ENCODE peak calls at places on chromosomes 1 and 21, in five cellular contexts. J is spleen, U is uterus, L is adrenal gland, F is endodermal cell. M is an unnamed sample.

GRCh38 chr1:43835141-43836021 is 98.2 kb upstream of the ARTN start:
- DNase-seq in J (no peak), U (peak; percentile 39), L (no peak), F (no peak), M (no peak)

GRCh38 chr1:43414634-43415223 is 25.0 kb downstream of the SZT2 start:
- DNase-seq in J (no peak), U (peak; percentile 53), L (peak; percentile 55), F (peak; percentile 92), M (peak; percentile 51)

GRCh38 chr1:77605246-77606026 is 77.0 kb downstream of the ZZZ3 start:
- DNase-seq in J (no peak), U (peak; percentile 18), L (peak; percentile 53), F (no peak), M (no peak)

GRCh38 chr1:74766579-74766978 is 33.6 kb downstream of the TYW3 start:
- DNase-seq in J (no peak), U (no peak), L (no peak), F (no peak), M (no peak)

GRCh38 chr21:42446531-42446930 is 42.8 kb downstream of the UBASH3A start:
- DNase-seq in J (peak; percentile 35), U (no peak), L (no peak), F (no peak), M (no peak)

GRCh38 chr1:232970508-232970907 is 20.1 kb downstream of the NTPCR start:
- DNase-seq in J (no peak), U (no peak), L (no peak), F (no peak), M (no peak)

GRCh38 chr21:46245213-46245915 is 16.8 kb upstream of the LSS start:
- DNase-seq in J (no peak), U (no peak), L (no peak), F (no peak), M (no peak)

GRCh38 chr1:97827887-97828286 is 92.9 kb downstream of the DPYD start:
- DNase-seq in J (no peak), U (no peak), L (no peak), F (no peak), M (no peak)

GRCh38 chr1:93675272-93675671 is 6.4 kb downstream of the BCAR3 start:
- DNase-seq in J (no peak), U (no peak), L (no peak), F (no peak), M (no peak)

GRCh38 chr1:40699787-40700186 is 8.3 kb downstream of the NFYC start:
- DNase-seq in J (no peak), U (no peak), L (no peak), F (no peak), M (no peak)

GRCh38 chr1:94872771-94873495 is 52.8 kb downstream of the SLC44A3 start:
- DNase-seq in J (no peak), U (no peak), L (no peak), F (no peak), M (no peak)

GRCh38 chr1:221510793-221511503 is 230.9 kb downstream of the DUSP10 start:
- DNase-seq in J (no peak), U (no peak), L (no peak), F (peak; percentile 55), M (no peak)

GRCh38 chr1:6585841-6586240 is 6.0 kb downstream of the ZBTB48 start:
- DNase-seq in J (no peak), U (no peak), L (no peak), F (no peak), M (no peak)

GRCh38 chr1:84141177-84142003 is 2.7 kb upstream of the PRKACB start:
- DNase-seq in J (no peak), U (no peak), L (no peak), F (no peak), M (no peak)

GRCh38 chr1:205074084-205074483 is 10.2 kb downstream of the TMEM81 start:
- DNase-seq in J (no peak), U (no peak), L (no peak), F (no peak), M (no peak)

GRCh38 chr1:44119525-44119924 is 904 bp downstream of the KLF17 start:
- DNase-seq in J (no peak), U (no peak), L (no peak), F (peak; percentile 59), M (no peak)

GRCh38 chr1:88276158-88276557 is 407.9 kb upstream of the PKN2 start:
- DNase-seq in J (no peak), U (no peak), L (no peak), F (no peak), M (no peak)

GRCh38 chr1:154869351-154870116 is 547 bp downstream of the KCNN3 start:
- DNase-seq in J (no peak), U (peak; percentile 77), L (no peak), F (peak; percentile 57), M (no peak)

GRCh38 chr1:169877800-169878491 is 15.8 kb downstream of the SCYL3 start:
- DNase-seq in J (no peak), U (no peak), L (no peak), F (no peak), M (no peak)

GRCh38 chr1:80444171-80444570 is 1356.6 kb upstream of the ADGRL2 start:
- DNase-seq in J (no peak), U (no peak), L (no peak), F (no peak), M (no peak)

GRCh38 chr1:155261401-155261887 is 716 bp downstream of the SCAMP3 start:
- DNase-seq in J (no peak), U (no peak), L (no peak), F (no peak), M (no peak)

GRCh38 chr1:8118031-8118451 is 91.9 kb upstream of the ERRFI1 start:
- DNase-seq in J (no peak), U (no peak), L (no peak), F (peak; percentile 77), M (no peak)

GRCh38 chr21:19010996-19011395 is 607.4 kb upstream of the TMPRSS15 start:
- DNase-seq in J (no peak), U (no peak), L (no peak), F (no peak), M (no peak)

GRCh38 chr1:14017531-14017961 is 317.6 kb downstream of the PRDM2 start:
- DNase-seq in J (no peak), U (no peak), L (no peak), F (no peak), M (no peak)

GRCh38 chr1:218164930-218165686 is 120.0 kb upstream of the RRP15 start:
- DNase-seq in J (peak; percentile 65), U (no peak), L (peak; percentile 16), F (peak; percentile 84), M (peak; percentile 6)

GRCh38 chr1:74083128-74083527 is 114.8 kb downstream of the LRRIQ3 start:
- DNase-seq in J (no peak), U (no peak), L (no peak), F (no peak), M (no peak)

GRCh38 chr1:8077120-8077573 is 51.0 kb upstream of the ERRFI1 start:
- DNase-seq in J (no peak), U (peak; percentile 57), L (peak; percentile 49), F (peak; percentile 65), M (peak; percentile 48)

GRCh38 chr1:100928128-100928527 is 32.2 kb downstream of the SLC30A7 start:
- DNase-seq in J (no peak), U (no peak), L (no peak), F (peak; percentile 65), M (no peak)

GRCh38 chr1:247357781-247358211 is 26.1 kb upstream of the ZNF496 start:
- DNase-seq in J (no peak), U (peak; percentile 54), L (no peak), F (peak; percentile 58), M (no peak)

GRCh38 chr1:214448536-214448935 is 102.9 kb downstream of the PTPN14 start:
- DNase-seq in J (no peak), U (no peak), L (no peak), F (no peak), M (no peak)

DNA sequence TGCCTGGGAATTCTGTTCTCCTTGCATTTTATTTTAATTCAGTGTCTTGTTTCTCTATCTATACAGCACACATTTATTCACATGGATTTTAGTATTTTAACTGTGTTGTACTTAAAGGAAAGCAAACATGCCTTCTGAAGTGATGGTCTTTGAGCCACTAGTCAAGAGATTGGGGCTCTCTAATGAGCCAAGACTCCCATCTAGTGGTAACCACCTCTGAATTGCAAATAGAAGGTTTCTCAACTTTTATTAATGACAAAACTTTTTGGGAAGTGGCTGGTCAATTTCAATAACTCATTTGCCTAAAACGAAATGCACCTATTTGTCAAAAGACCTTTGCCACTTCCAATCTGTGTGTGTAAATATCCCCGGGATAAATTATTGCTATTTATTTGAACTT is 199.6 kb downstream of the LTN1 start:
- DNase-seq in J (no peak), U (no peak), L (no peak), F (no peak), M (no peak)
- H3K27ac ChIP-seq in J (no peak overlapping the region), U (no peak overlapping the region), L (no peak overlapping the region), F (no peak overlapping the region), M (no peak overlapping the region)

DNA sequence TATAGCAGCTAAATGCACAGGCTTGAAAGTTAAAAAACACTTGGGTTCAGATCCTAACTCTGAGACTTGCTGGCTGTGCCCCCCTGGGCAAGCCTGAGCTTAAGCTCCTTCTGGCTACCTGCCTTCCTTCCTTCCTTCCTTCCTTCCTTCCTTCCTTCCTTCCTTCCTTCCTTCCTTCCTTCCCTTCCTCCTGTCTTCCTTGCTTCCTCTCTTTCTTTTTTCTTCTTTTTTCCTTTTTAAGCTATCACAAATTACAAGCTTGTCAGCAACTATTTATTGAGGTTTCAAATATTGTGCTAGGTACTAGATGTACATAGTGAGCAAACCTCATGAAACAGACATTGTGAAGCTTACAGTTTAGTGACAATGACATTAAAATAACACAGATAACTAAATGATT is 15.1 kb downstream of the SGIP1 start:
- DNase-seq in J (no peak), U (no peak), L (no peak), F (no peak), M (no peak)
- H3K4me3 ChIP-seq in J (no peak overlapping the region), U (no peak overlapping the region), L (no peak overlapping the region), F (no peak overlapping the region), M (no peak overlapping the region)

GRCh38 chr1:27577504-27578188 is 26.3 kb downstream of the AHDC1 start:
- DNase-seq in J (no peak), U (peak; percentile 29), L (peak; percentile 44), F (peak; percentile 47), M (no peak)

GRCh38 chr1:27574001-27574781 is 29.8 kb downstream of the AHDC1 start:
- DNase-seq in J (no peak), U (peak; percentile 43), L (no peak), F (no peak), M (no peak)

GRCh38 chr1:27575861-27576331 is 28.0 kb downstream of the AHDC1 start:
- DNase-seq in J (peak; percentile 87), U (peak; percentile 78), L (peak; percentile 82), F (peak; percentile 92), M (peak; percentile 59)

GRCh38 chr1:27574871-27575831 is 28.8 kb downstream of the AHDC1 start:
- DNase-seq in J (no peak), U (peak; percentile 87), L (peak; percentile 76), F (peak; percentile 96), M (peak; percentile 52)

GRCh38 chr1:27576846-27577245 is 27.1 kb downstream of the AHDC1 start:
- DNase-seq in J (no peak), U (peak; percentile 40), L (no peak), F (no peak), M (no peak)
- H3K27ac ChIP-seq in J (peak overlapping the region; percentile 82), U (peak overlapping the region; percentile 94), L (peak overlapping the region; percentile 77), F (no peak overlapping the region), M (peak overlapping the region; percentile 6)

DNA sequence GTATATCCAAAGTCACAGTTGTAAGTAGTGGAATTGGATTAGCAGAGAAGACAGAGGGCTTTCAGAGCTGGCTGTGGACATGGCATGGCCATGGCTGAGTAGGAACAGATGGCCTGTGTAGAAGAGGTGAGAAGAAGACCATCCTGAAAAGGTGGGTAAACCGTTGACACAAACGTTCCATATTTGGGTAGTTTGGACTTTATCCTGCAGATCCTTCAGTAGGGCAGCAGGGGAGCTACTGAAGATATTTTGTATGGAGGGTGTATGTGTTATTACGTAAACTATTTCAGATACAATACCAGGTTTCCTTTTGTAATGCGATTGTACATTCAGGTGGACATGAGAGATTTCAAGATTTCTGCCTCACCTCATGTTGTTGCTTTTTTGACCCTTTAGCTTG is 1.6 kb downstream of the UTP11 start:
- DNase-seq in J (no peak), U (no peak), L (no peak), F (no peak), M (no peak)
- H3K4me3 ChIP-seq in J (no peak overlapping the region), U (no peak overlapping the region), L (peak overlapping the region; percentile 82), F (peak overlapping the region; percentile 90), M (no peak overlapping the region)